ENCODE peak calls at places on chromosomes 13 and 19, in six cellular contexts. One of them, this sample, is unnamed.

GRCh38 chr13:87667686-87668085 is 3.5 kb upstream of the SLITRK5 start:
- DNase-seq in skeletal muscle cell: no peak
- DNase-seq in adrenal gland: no peak
- DNase-seq in epithelial cell of proximal tubule: no peak
- DNase-seq in HL-60: no peak
- DNase-seq in fibroblast of lung: no peak
- DNase-seq in this sample: no peak

GRCh38 chr13:102191951-102192461 is 209.8 kb downstream of the FGF14 start:
- DNase-seq in skeletal muscle cell: no peak
- DNase-seq in adrenal gland: no peak
- DNase-seq in epithelial cell of proximal tubule: no peak
- DNase-seq in HL-60: no peak
- DNase-seq in fibroblast of lung: peak; percentile 92
- DNase-seq in this sample: no peak

GRCh38 chr13:106796280-106797047 is 228.5 kb upstream of the ARGLU1 start:
- DNase-seq in skeletal muscle cell: no peak
- DNase-seq in adrenal gland: no peak
- DNase-seq in epithelial cell of proximal tubule: no peak
- DNase-seq in HL-60: no peak
- DNase-seq in fibroblast of lung: no peak
- DNase-seq in this sample: no peak

GRCh38 chr19:18612772-18613588 is at the start of gene TMEM59L:
- DNase-seq in skeletal muscle cell: no peak
- DNase-seq in adrenal gland: no peak
- DNase-seq in epithelial cell of proximal tubule: no peak
- DNase-seq in HL-60: no peak
- DNase-seq in fibroblast of lung: no peak
- DNase-seq in this sample: no peak

GRCh38 chr13:113183450-113184129 is 24.9 kb downstream of the PCID2 start:
- DNase-seq in skeletal muscle cell: no peak
- DNase-seq in adrenal gland: no peak
- DNase-seq in epithelial cell of proximal tubule: no peak
- DNase-seq in HL-60: no peak
- DNase-seq in fibroblast of lung: no peak
- DNase-seq in this sample: no peak

GRCh38 chr13:46751811-46752635 is 44.9 kb downstream of the ESD start:
- DNase-seq in skeletal muscle cell: no peak
- DNase-seq in adrenal gland: no peak
- DNase-seq in epithelial cell of proximal tubule: no peak
- DNase-seq in HL-60: peak; percentile 37
- DNase-seq in fibroblast of lung: no peak
- DNase-seq in this sample: peak; percentile 65

GRCh38 chr19:47609885-47610545 is 1.1 kb downstream of the BICRA start:
- DNase-seq in skeletal muscle cell: no peak
- DNase-seq in adrenal gland: peak; percentile 58
- DNase-seq in epithelial cell of proximal tubule: no peak
- DNase-seq in HL-60: no peak
- DNase-seq in fibroblast of lung: peak; percentile 38
- DNase-seq in this sample: peak; percentile 69

GRCh38 chr13:71316964-71317363 is 550.0 kb downstream of the DACH1 start:
- DNase-seq in skeletal muscle cell: no peak
- DNase-seq in adrenal gland: no peak
- DNase-seq in epithelial cell of proximal tubule: no peak
- DNase-seq in HL-60: no peak
- DNase-seq in fibroblast of lung: no peak
- DNase-seq in this sample: no peak

GRCh38 chr13:41648314-41648935 is 191.1 kb downstream of the RGCC start:
- DNase-seq in skeletal muscle cell: no peak
- DNase-seq in adrenal gland: no peak
- DNase-seq in epithelial cell of proximal tubule: peak; percentile 23
- DNase-seq in HL-60: no peak
- DNase-seq in fibroblast of lung: no peak
- DNase-seq in this sample: no peak

GRCh38 chr19:4445963-4446668 is 11.5 kb downstream of the UBXN6 start:
- DNase-seq in skeletal muscle cell: no peak
- DNase-seq in adrenal gland: peak; percentile 75
- DNase-seq in epithelial cell of proximal tubule: no peak
- DNase-seq in HL-60: no peak
- DNase-seq in fibroblast of lung: no peak
- DNase-seq in this sample: no peak

GRCh38 chr19:21848706-21849105 is 12.7 kb upstream of the ZNF43 start:
- DNase-seq in skeletal muscle cell: no peak
- DNase-seq in adrenal gland: peak; percentile 42
- DNase-seq in epithelial cell of proximal tubule: peak; percentile 31
- DNase-seq in HL-60: no peak
- DNase-seq in fibroblast of lung: peak; percentile 12
- DNase-seq in this sample: no peak

GRCh38 chr19:7540761-7541480 is 5.4 kb downstream of the PNPLA6 start:
- DNase-seq in skeletal muscle cell: no peak
- DNase-seq in adrenal gland: no peak
- DNase-seq in epithelial cell of proximal tubule: no peak
- DNase-seq in HL-60: no peak
- DNase-seq in fibroblast of lung: no peak
- DNase-seq in this sample: no peak

GRCh38 chr13:30463820-30464495 is 1.8 kb downstream of the HMGB1 start:
- DNase-seq in skeletal muscle cell: no peak
- DNase-seq in adrenal gland: no peak
- DNase-seq in epithelial cell of proximal tubule: no peak
- DNase-seq in HL-60: no peak
- DNase-seq in fibroblast of lung: peak; percentile 69
- DNase-seq in this sample: peak; percentile 79

GRCh38 chr13:75225288-75225687 is 256.7 kb downstream of the TBC1D4 start:
- DNase-seq in skeletal muscle cell: no peak
- DNase-seq in adrenal gland: no peak
- DNase-seq in epithelial cell of proximal tubule: no peak
- DNase-seq in HL-60: no peak
- DNase-seq in fibroblast of lung: no peak
- DNase-seq in this sample: no peak

GRCh38 chr19:29837448-29837961 is 25.7 kb downstream of the CCNE1 start:
- DNase-seq in skeletal muscle cell: no peak
- DNase-seq in adrenal gland: no peak
- DNase-seq in epithelial cell of proximal tubule: no peak
- DNase-seq in HL-60: no peak
- DNase-seq in fibroblast of lung: no peak
- DNase-seq in this sample: peak; percentile 63

GRCh38 chr13:48994731-48995130 is 19.0 kb downstream of the FNDC3A start:
- DNase-seq in skeletal muscle cell: peak; percentile 22
- DNase-seq in adrenal gland: no peak
- DNase-seq in epithelial cell of proximal tubule: no peak
- DNase-seq in HL-60: no peak
- DNase-seq in fibroblast of lung: peak; percentile 45
- DNase-seq in this sample: no peak

GRCh38 chr19:38728752-38729541 is 15.3 kb downstream of the CAPN12 start:
- DNase-seq in skeletal muscle cell: no peak
- DNase-seq in adrenal gland: peak; percentile 51
- DNase-seq in epithelial cell of proximal tubule: no peak
- DNase-seq in HL-60: no peak
- DNase-seq in fibroblast of lung: no peak
- DNase-seq in this sample: no peak

GRCh38 chr13:71079638-71080037 is 787.4 kb downstream of the DACH1 start:
- DNase-seq in skeletal muscle cell: no peak
- DNase-seq in adrenal gland: no peak
- DNase-seq in epithelial cell of proximal tubule: no peak
- DNase-seq in HL-60: no peak
- DNase-seq in fibroblast of lung: no peak
- DNase-seq in this sample: no peak

GRCh38 chr19:40465025-40465780 is at the start of gene BLVRB:
- DNase-seq in skeletal muscle cell: peak; percentile 48
- DNase-seq in adrenal gland: no peak
- DNase-seq in epithelial cell of proximal tubule: no peak
- DNase-seq in HL-60: peak; percentile 94
- DNase-seq in fibroblast of lung: peak; percentile 71
- DNase-seq in this sample: peak; percentile 40

DNA sequence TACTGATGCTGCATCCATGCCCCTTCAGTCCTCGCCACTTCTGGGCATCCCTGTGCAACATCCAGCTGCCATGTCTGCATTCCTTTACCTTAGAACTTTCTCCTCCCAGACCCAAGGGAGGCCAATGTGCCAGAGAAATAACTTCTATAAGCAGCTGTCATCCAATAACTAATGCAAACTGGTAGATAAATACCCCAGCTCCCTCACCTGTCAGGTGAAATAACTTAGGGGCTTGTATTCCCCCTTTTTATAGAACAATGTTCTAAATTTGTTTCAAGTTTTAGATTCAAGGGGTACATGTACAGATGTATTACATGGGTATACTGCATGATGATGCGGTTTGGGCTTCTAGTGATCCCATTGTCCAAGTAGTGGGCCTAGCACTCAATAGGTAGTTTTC is 880.1 kb downstream of the UQCRFS1 start:
- DNase-seq in skeletal muscle cell: no peak
- DNase-seq in adrenal gland: no peak
- DNase-seq in epithelial cell of proximal tubule: no peak
- DNase-seq in HL-60: no peak
- DNase-seq in fibroblast of lung: no peak
- DNase-seq in this sample: no peak
- H3K4me3 ChIP-seq in skeletal muscle cell: no peak overlapping the region
- H3K4me3 ChIP-seq in adrenal gland: no peak overlapping the region
- H3K4me3 ChIP-seq in epithelial cell of proximal tubule: no peak overlapping the region
- H3K4me3 ChIP-seq in HL-60: no peak overlapping the region
- H3K4me3 ChIP-seq in fibroblast of lung: no peak overlapping the region
- H3K4me3 ChIP-seq in this sample: no peak overlapping the region

DNA sequence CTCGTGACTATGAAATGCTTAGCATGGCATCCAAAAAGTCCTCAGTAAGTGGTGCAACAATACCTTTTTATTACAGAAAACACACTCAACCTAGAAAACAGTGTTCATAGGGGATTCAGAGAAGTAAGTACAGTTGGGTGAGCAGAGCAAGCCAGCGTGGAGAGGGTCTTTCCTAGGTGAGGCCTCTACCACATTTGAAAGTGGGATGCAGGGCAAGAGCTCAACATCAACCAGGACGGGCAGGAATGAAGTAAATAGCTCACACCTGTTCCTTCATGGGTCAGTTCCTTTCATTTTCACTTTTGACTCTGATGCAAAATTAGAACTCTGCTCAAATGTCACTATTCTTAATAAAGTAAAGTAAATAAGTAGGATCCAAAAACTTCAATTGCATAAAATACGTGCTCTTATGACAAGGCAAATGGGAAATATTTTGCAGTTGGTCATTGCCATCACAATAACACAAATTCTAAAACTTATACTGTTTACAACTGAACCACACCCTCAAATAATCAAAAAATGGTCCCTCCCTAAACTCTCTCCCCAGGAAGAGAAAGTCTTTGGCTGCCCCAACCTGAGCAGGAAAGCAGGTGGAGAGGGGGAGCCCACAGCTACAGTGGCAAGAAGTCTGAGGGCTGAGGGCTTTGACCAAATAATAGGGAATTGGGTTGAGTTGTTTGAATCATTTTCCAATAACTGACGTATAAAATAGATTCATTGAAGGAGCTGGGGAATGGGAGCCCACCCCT is 20.2 kb downstream of the CHAMP1 start:
- DNase-seq in skeletal muscle cell: no peak
- DNase-seq in adrenal gland: no peak
- DNase-seq in epithelial cell of proximal tubule: no peak
- DNase-seq in HL-60: no peak
- DNase-seq in fibroblast of lung: no peak
- DNase-seq in this sample: peak; percentile 53
- H3K4me3 ChIP-seq in skeletal muscle cell: no peak overlapping the region
- H3K4me3 ChIP-seq in adrenal gland: no peak overlapping the region
- H3K4me3 ChIP-seq in epithelial cell of proximal tubule: no peak overlapping the region
- H3K4me3 ChIP-seq in HL-60: no peak overlapping the region
- H3K4me3 ChIP-seq in fibroblast of lung: no peak overlapping the region
- H3K4me3 ChIP-seq in this sample: peak overlapping the region; percentile 46

GRCh38 chr19:37007587-37008220 is 70.5 kb upstream of the ZNF420 start:
- DNase-seq in skeletal muscle cell: no peak
- DNase-seq in adrenal gland: peak; percentile 56
- DNase-seq in epithelial cell of proximal tubule: no peak
- DNase-seq in HL-60: no peak
- DNase-seq in fibroblast of lung: peak; percentile 71
- DNase-seq in this sample: no peak
- H3K4me3 ChIP-seq in skeletal muscle cell: peak overlapping the region; percentile 17
- H3K4me3 ChIP-seq in adrenal gland: no peak overlapping the region
- H3K4me3 ChIP-seq in epithelial cell of proximal tubule: peak overlapping the region; percentile 27
- H3K4me3 ChIP-seq in HL-60: no peak overlapping the region
- H3K4me3 ChIP-seq in fibroblast of lung: no peak overlapping the region
- H3K4me3 ChIP-seq in this sample: no peak overlapping the region

GRCh38 chr19:16087940-16088339 is 11.6 kb downstream of the TPM4 start:
- DNase-seq in skeletal muscle cell: no peak
- DNase-seq in adrenal gland: no peak
- DNase-seq in epithelial cell of proximal tubule: no peak
- DNase-seq in HL-60: no peak
- DNase-seq in fibroblast of lung: no peak
- DNase-seq in this sample: no peak
- H3K4me3 ChIP-seq in skeletal muscle cell: no peak overlapping the region
- H3K4me3 ChIP-seq in adrenal gland: no peak overlapping the region
- H3K4me3 ChIP-seq in epithelial cell of proximal tubule: no peak overlapping the region
- H3K4me3 ChIP-seq in HL-60: no peak overlapping the region
- H3K4me3 ChIP-seq in fibroblast of lung: no peak overlapping the region
- H3K4me3 ChIP-seq in this sample: no peak overlapping the region

GRCh38 chr19:33022472-33023116 is 42.1 kb downstream of the RHPN2 start:
- DNase-seq in skeletal muscle cell: no peak
- DNase-seq in adrenal gland: no peak
- DNase-seq in epithelial cell of proximal tubule: no peak
- DNase-seq in HL-60: no peak
- DNase-seq in fibroblast of lung: no peak
- DNase-seq in this sample: no peak

GRCh38 chr19:33029746-33030303 is 34.9 kb downstream of the RHPN2 start:
- DNase-seq in skeletal muscle cell: no peak
- DNase-seq in adrenal gland: no peak
- DNase-seq in epithelial cell of proximal tubule: no peak
- DNase-seq in HL-60: no peak
- DNase-seq in fibroblast of lung: no peak
- DNase-seq in this sample: no peak

DNA sequence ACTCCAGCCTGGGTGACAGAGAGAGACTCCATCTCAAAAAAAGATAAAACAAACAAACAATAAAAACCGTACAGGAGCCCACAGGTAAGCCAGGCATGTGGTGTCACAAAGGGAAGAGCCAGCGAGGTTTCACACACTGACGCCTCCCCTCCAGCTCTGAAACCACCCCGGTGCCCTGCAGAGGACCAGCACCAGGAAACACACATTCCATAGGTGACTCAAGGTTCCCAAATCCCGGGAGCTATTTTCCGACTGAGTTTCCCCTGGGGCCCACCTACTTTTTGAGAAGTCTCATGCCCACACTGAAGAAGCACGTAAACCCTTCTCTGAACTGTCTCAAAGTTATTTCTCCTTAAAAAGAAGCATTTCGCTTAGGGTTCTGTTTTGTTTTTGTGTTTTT is 40.3 kb downstream of the RHPN2 start:
- DNase-seq in skeletal muscle cell: no peak
- DNase-seq in adrenal gland: no peak
- DNase-seq in epithelial cell of proximal tubule: no peak
- DNase-seq in HL-60: no peak
- DNase-seq in fibroblast of lung: no peak
- DNase-seq in this sample: no peak
- H3K4me3 ChIP-seq in skeletal muscle cell: no peak overlapping the region
- H3K4me3 ChIP-seq in adrenal gland: no peak overlapping the region
- H3K4me3 ChIP-seq in epithelial cell of proximal tubule: no peak overlapping the region
- H3K4me3 ChIP-seq in HL-60: no peak overlapping the region
- H3K4me3 ChIP-seq in fibroblast of lung: no peak overlapping the region
- H3K4me3 ChIP-seq in this sample: no peak overlapping the region

GRCh38 chr19:2866495-2867024 is 575 bp upstream of the ZNF556 start:
- DNase-seq in skeletal muscle cell: no peak
- DNase-seq in adrenal gland: no peak
- DNase-seq in epithelial cell of proximal tubule: no peak
- DNase-seq in HL-60: no peak
- DNase-seq in fibroblast of lung: no peak
- DNase-seq in this sample: no peak
- H3K4me3 ChIP-seq in skeletal muscle cell: no peak overlapping the region
- H3K4me3 ChIP-seq in adrenal gland: no peak overlapping the region
- H3K4me3 ChIP-seq in epithelial cell of proximal tubule: peak overlapping the region; percentile 20
- H3K4me3 ChIP-seq in HL-60: no peak overlapping the region
- H3K4me3 ChIP-seq in fibroblast of lung: no peak overlapping the region
- H3K4me3 ChIP-seq in this sample: no peak overlapping the region